ENCODE peak calls at places on chromosome 20, in ten cellular contexts. One of them, this sample, is unnamed.

GRCh38 chr20:33410081-33410742 is 8.9 kb upstream of the CDK5RAP1 start:
- DNase-seq in naive B cell: no peak
- DNase-seq in NCI-H748 treated with DMSO at 0.1 percent for 48 hours: no peak
- DNase-seq in left colon: no peak
- DNase-seq in activated gamma-delta T cell treated with Interleukin-2 at 50 U/mL for 16 hours: no peak
- DNase-seq in mesenchymal stem cell: no peak
- DNase-seq in cardiac fibroblast: no peak
- DNase-seq in T1000: no peak
- DNase-seq in omental fat pad: no peak
- DNase-seq in fibroblast of pulmonary artery: no peak
- DNase-seq in this sample: no peak

GRCh38 chr20:63102720-63103375 is 96.1 kb upstream of the BHLHE23 start:
- DNase-seq in naive B cell: peak
- DNase-seq in NCI-H748 treated with DMSO at 0.1 percent for 48 hours: no peak
- DNase-seq in left colon: peak
- DNase-seq in activated gamma-delta T cell treated with Interleukin-2 at 50 U/mL for 16 hours: peak
- DNase-seq in mesenchymal stem cell: peak
- DNase-seq in cardiac fibroblast: peak
- DNase-seq in T1000: no peak
- DNase-seq in omental fat pad: no peak
- DNase-seq in fibroblast of pulmonary artery: peak
- DNase-seq in this sample: peak

GRCh38 chr20:50412069-50412468 is 98.1 kb upstream of the PTPN1 start:
- DNase-seq in naive B cell: no peak
- DNase-seq in NCI-H748 treated with DMSO at 0.1 percent for 48 hours: no peak
- DNase-seq in left colon: no peak
- DNase-seq in activated gamma-delta T cell treated with Interleukin-2 at 50 U/mL for 16 hours: no peak
- DNase-seq in mesenchymal stem cell: no peak
- DNase-seq in cardiac fibroblast: no peak
- DNase-seq in T1000: no peak
- DNase-seq in omental fat pad: no peak
- DNase-seq in fibroblast of pulmonary artery: no peak
- DNase-seq in this sample: no peak

GRCh38 chr20:38671186-38671585 is 53.1 kb upstream of the SLC32A1 start:
- DNase-seq in naive B cell: no peak
- DNase-seq in NCI-H748 treated with DMSO at 0.1 percent for 48 hours: no peak
- DNase-seq in left colon: no peak
- DNase-seq in activated gamma-delta T cell treated with Interleukin-2 at 50 U/mL for 16 hours: no peak
- DNase-seq in mesenchymal stem cell: no peak
- DNase-seq in cardiac fibroblast: no peak
- DNase-seq in T1000: no peak
- DNase-seq in omental fat pad: no peak
- DNase-seq in fibroblast of pulmonary artery: no peak
- DNase-seq in this sample: no peak

GRCh38 chr20:16580596-16580995 is 7.3 kb upstream of the KIF16B start:
- DNase-seq in naive B cell: no peak
- DNase-seq in NCI-H748 treated with DMSO at 0.1 percent for 48 hours: no peak
- DNase-seq in left colon: peak
- DNase-seq in activated gamma-delta T cell treated with Interleukin-2 at 50 U/mL for 16 hours: no peak
- DNase-seq in mesenchymal stem cell: no peak
- DNase-seq in cardiac fibroblast: no peak
- DNase-seq in T1000: no peak
- DNase-seq in omental fat pad: no peak
- DNase-seq in fibroblast of pulmonary artery: no peak
- DNase-seq in this sample: no peak

GRCh38 chr20:49595811-49596545 is 28.0 kb upstream of the PTGIS start:
- DNase-seq in naive B cell: no peak
- DNase-seq in NCI-H748 treated with DMSO at 0.1 percent for 48 hours: no peak
- DNase-seq in left colon: no peak
- DNase-seq in activated gamma-delta T cell treated with Interleukin-2 at 50 U/mL for 16 hours: peak
- DNase-seq in mesenchymal stem cell: no peak
- DNase-seq in cardiac fibroblast: peak
- DNase-seq in T1000: no peak
- DNase-seq in omental fat pad: no peak
- DNase-seq in fibroblast of pulmonary artery: peak
- DNase-seq in this sample: no peak

GRCh38 chr20:2101057-2101934 is at the start of gene STK35:
- DNase-seq in naive B cell: no peak
- DNase-seq in NCI-H748 treated with DMSO at 0.1 percent for 48 hours: peak
- DNase-seq in left colon: peak
- DNase-seq in activated gamma-delta T cell treated with Interleukin-2 at 50 U/mL for 16 hours: peak
- DNase-seq in mesenchymal stem cell: no peak
- DNase-seq in cardiac fibroblast: no peak
- DNase-seq in T1000: peak
- DNase-seq in omental fat pad: no peak
- DNase-seq in fibroblast of pulmonary artery: peak
- DNase-seq in this sample: no peak

GRCh38 chr20:38159539-38159938 is 5.5 kb downstream of the TGM2 start:
- DNase-seq in naive B cell: no peak
- DNase-seq in NCI-H748 treated with DMSO at 0.1 percent for 48 hours: no peak
- DNase-seq in left colon: no peak
- DNase-seq in activated gamma-delta T cell treated with Interleukin-2 at 50 U/mL for 16 hours: no peak
- DNase-seq in mesenchymal stem cell: no peak
- DNase-seq in cardiac fibroblast: no peak
- DNase-seq in T1000: no peak
- DNase-seq in omental fat pad: no peak
- DNase-seq in fibroblast of pulmonary artery: no peak
- DNase-seq in this sample: no peak

GRCh38 chr20:7180261-7181045 is 413.0 kb downstream of the BMP2 start:
- DNase-seq in naive B cell: no peak
- DNase-seq in NCI-H748 treated with DMSO at 0.1 percent for 48 hours: peak
- DNase-seq in left colon: no peak
- DNase-seq in activated gamma-delta T cell treated with Interleukin-2 at 50 U/mL for 16 hours: no peak
- DNase-seq in mesenchymal stem cell: peak
- DNase-seq in cardiac fibroblast: peak
- DNase-seq in T1000: no peak
- DNase-seq in omental fat pad: no peak
- DNase-seq in fibroblast of pulmonary artery: peak
- DNase-seq in this sample: peak

GRCh38 chr20:52972190-52972937 is at the start of gene TSHZ2:
- DNase-seq in naive B cell: no peak
- DNase-seq in NCI-H748 treated with DMSO at 0.1 percent for 48 hours: peak
- DNase-seq in left colon: peak
- DNase-seq in activated gamma-delta T cell treated with Interleukin-2 at 50 U/mL for 16 hours: no peak
- DNase-seq in mesenchymal stem cell: peak
- DNase-seq in cardiac fibroblast: peak
- DNase-seq in T1000: peak
- DNase-seq in omental fat pad: no peak
- DNase-seq in fibroblast of pulmonary artery: peak
- DNase-seq in this sample: peak

This sample was measured in fibroblast of lung.